ENCODE peak calls at places on chromosomes 5 and 9, in seven cellular contexts. H is IMR-90, D is suprapubic skin, E is upper lobe of left lung, O is adrenal gland, J is GM12891, X is ovary. L is an unnamed sample.

GRCh38 chr5:134874831-134875655 is 872 bp downstream of the TXNDC15 start:
- DNase-seq in H (peak; percentile 88), D (peak; percentile 76), E (peak; percentile 58), O (peak; percentile 72), J (no peak), X (peak; percentile 58), L (peak; percentile 70)

GRCh38 chr5:142740903-142741302 is 29.3 kb upstream of the ARHGAP26 start:
- DNase-seq in H (no peak), D (no peak), E (no peak), O (no peak), J (no peak), X (no peak), L (no peak)

GRCh38 chr5:102856374-102856748 is 101.3 kb downstream of the PAM start:
- DNase-seq in H (peak; percentile 69), D (no peak), E (no peak), O (no peak), J (no peak), X (no peak), L (no peak)

GRCh38 chr9:120454427-120454826 is 125.5 kb downstream of the CDK5RAP2 start:
- DNase-seq in H (no peak), D (no peak), E (no peak), O (no peak), J (no peak), X (no peak), L (no peak)

GRCh38 chr5:156888520-156888919 is 38.4 kb downstream of the PPP1R2B start:
- DNase-seq in H (no peak), D (no peak), E (no peak), O (no peak), J (no peak), X (no peak), L (no peak)

GRCh38 chr5:71653119-71653518 is 66.0 kb upstream of the CARTPT start:
- DNase-seq in H (no peak), D (no peak), E (no peak), O (no peak), J (no peak), X (no peak), L (no peak)

GRCh38 chr5:107635276-107635675 is 35.5 kb downstream of the EFNA5 start:
- DNase-seq in H (no peak), D (no peak), E (no peak), O (no peak), J (no peak), X (no peak), L (no peak)

GRCh38 chr9:76873056-76873792 is 32.7 kb downstream of the PRUNE2 start:
- DNase-seq in H (no peak), D (no peak), E (no peak), O (no peak), J (no peak), X (no peak), L (no peak)

GRCh38 chr9:36485647-36486453 is 85.8 kb upstream of the RNF38 start:
- DNase-seq in H (peak; percentile 17), D (peak; percentile 64), E (peak; percentile 32), O (no peak), J (no peak), X (peak; percentile 34), L (peak; percentile 30)

GRCh38 chr9:83957029-83957513 is 22.9 kb downstream of the HNRNPK start:
- DNase-seq in H (no peak), D (no peak), E (no peak), O (no peak), J (no peak), X (no peak), L (no peak)

GRCh38 chr9:83955985-83956287 is 24.1 kb downstream of the HNRNPK start:
- DNase-seq in H (no peak), D (no peak), E (peak; percentile 70), O (no peak), J (no peak), X (no peak), L (no peak)

GRCh38 chr9:83959061-83959460 is 21.0 kb downstream of the HNRNPK start:
- DNase-seq in H (peak; percentile 86), D (no peak), E (no peak), O (peak; percentile 69), J (no peak), X (no peak), L (no peak)

GRCh38 chr9:83960991-83961390 is 19.0 kb downstream of the HNRNPK start:
- DNase-seq in H (no peak), D (no peak), E (no peak), O (no peak), J (no peak), X (no peak), L (no peak)

GRCh38 chr9:83956288-83957028 is 23.6 kb downstream of the HNRNPK start:
- DNase-seq in H (no peak), D (peak; percentile 86), E (peak; percentile 87), O (peak; percentile 79), J (peak; percentile 70), X (peak; percentile 69), L (peak; percentile 84)
- TF ChIP-seq POLR2A in H (no peak), D (peak; percentile 42), E (peak; percentile 66), O (peak; percentile 25), J (peak; percentile 66), X (no peak), L (peak; percentile 76)

GRCh38 chr5:145855842-145856267 is 17.0 kb downstream of the GRXCR2 start:
- DNase-seq in H (no peak), D (no peak), E (no peak), O (peak; percentile 53), J (no peak), X (no peak), L (peak; percentile 57)

GRCh38 chr5:145856285-145856818 is 16.5 kb downstream of the GRXCR2 start:
- DNase-seq in H (peak; percentile 83), D (peak; percentile 66), E (peak; percentile 40), O (peak; percentile 63), J (no peak), X (peak; percentile 58), L (peak; percentile 85)

GRCh38 chr5:145852990-145853389 is 17.8 kb upstream of the PRELID2 start:
- DNase-seq in H (no peak), D (no peak), E (no peak), O (no peak), J (no peak), X (no peak), L (no peak)

GRCh38 chr5:145853952-145854351 is 18.8 kb upstream of the PRELID2 start:
- DNase-seq in H (no peak), D (no peak), E (no peak), O (no peak), J (no peak), X (no peak), L (no peak)

DNA sequence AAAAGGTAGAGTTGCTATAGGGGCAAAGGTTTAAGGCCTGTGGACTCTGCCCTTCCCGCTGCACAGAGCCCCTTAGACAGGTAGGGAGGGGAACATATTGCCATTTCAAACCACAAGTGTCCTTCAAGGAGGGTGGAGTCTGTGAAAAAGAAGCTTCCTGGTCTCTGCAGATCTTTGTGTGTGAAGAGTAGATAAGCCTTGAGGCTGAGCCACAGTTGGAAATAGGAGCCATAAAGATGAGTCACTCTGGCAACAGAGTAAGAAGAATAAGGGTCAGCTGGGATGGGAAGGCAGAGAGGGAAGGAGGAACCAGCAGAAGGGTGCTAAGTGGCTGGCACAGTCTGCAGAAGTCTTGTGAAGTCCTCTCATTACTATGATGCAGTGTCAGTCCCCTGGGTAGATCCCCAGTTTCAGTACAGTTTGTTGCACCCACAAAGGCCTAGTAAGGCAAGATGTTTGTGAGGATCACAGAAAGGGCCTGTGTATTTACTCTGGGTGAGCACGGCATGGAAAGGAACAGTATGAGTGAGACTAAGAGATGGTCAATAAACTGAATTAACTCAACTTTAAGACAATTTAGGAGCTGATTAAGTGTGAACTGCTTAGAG is 18.1 kb downstream of the GRXCR2 start:
- DNase-seq in H (peak; percentile 83), D (no peak), E (no peak), O (peak; percentile 15), J (no peak), X (no peak), L (peak; percentile 93)
- TF ChIP-seq POLR2A in H (no peak), D (no peak), E (no peak), O (no peak), J (no peak), X (no peak), L (peak; percentile 86)

GRCh38 chr9:97237311-97237786 is 70.1 kb upstream of the CCDC180 start:
- DNase-seq in H (no peak), D (no peak), E (no peak), O (no peak), J (no peak), X (no peak), L (peak; percentile 29)

GRCh38 chr9:97243606-97244005 is 63.9 kb upstream of the CCDC180 start:
- DNase-seq in H (no peak), D (no peak), E (no peak), O (no peak), J (no peak), X (no peak), L (no peak)

GRCh38 chr9:97237951-97238851 is 69.3 kb upstream of the CCDC180 start:
- DNase-seq in H (peak; percentile 67), D (peak; percentile 80), E (peak; percentile 84), O (peak; percentile 88), J (no peak), X (peak; percentile 66), L (peak; percentile 92)
- TF ChIP-seq POLR2A in H (no peak), D (no peak), E (peak; percentile 50), O (peak; percentile 62), J (no peak), X (no peak), L (peak; percentile 83)

GRCh38 chr9:18438951-18439350 is 35.0 kb upstream of the ADAMTSL1 start:
- DNase-seq in H (no peak), D (no peak), E (no peak), O (no peak), J (no peak), X (no peak), L (no peak)

GRCh38 chr9:18437315-18438200 is 36.4 kb upstream of the ADAMTSL1 start:
- DNase-seq in H (peak; percentile 65), D (no peak), E (peak; percentile 24), O (peak; percentile 87), J (no peak), X (peak; percentile 45), L (no peak)

GRCh38 chr9:18441245-18441644 is 32.7 kb upstream of the ADAMTSL1 start:
- DNase-seq in H (peak; percentile 63), D (no peak), E (no peak), O (no peak), J (no peak), X (no peak), L (no peak)

GRCh38 chr9:18442629-18443491 is 31.1 kb upstream of the ADAMTSL1 start:
- DNase-seq in H (peak; percentile 87), D (peak; percentile 77), E (peak; percentile 67), O (peak; percentile 78), J (peak; percentile 35), X (peak; percentile 80), L (peak; percentile 75)

DNA sequence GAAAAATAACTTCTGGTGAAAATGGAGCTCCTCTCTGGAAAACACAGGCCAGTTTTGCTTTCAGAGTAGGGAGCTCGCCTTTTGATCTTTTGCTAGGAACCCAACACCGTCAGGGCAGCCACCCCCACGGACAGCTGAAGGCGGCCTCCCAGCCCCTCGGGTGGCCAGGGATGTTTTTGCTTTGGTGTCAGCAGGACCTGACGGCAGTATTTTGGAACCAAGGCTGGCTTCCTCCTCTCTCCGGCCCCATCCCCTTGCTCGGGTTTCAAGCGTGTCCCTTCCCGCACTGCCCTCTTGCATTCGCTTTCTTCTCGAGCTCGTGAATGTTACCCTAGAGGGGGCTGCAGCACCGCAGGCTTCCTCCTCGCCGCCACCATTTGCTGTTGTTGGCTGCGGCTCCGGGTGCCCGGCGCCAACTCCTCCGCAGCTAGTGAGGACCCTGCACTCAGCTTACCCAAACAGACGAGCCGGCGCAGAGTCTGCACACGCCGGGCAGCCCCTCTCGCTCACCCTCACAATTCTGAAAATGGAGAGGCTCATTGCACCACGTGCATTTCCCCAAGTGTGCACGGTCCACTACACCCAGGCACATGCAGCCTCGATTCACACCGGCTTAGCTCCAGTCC is 35.5 kb upstream of the ADAMTSL1 start:
- DNase-seq in H (peak; percentile 44), D (peak; percentile 68), E (peak; percentile 33), O (peak; percentile 22), J (no peak), X (peak; percentile 69), L (no peak)
- TF ChIP-seq POLR2A in H (no peak), D (no peak), E (no peak), O (no peak), J (no peak), X (no peak), L (no peak)

L was measured in erythroblast.